ENCODE peak calls at places on chromosomes 6 and 20, in five cellular contexts. D, V, X, U and S are unnamed samples.

GRCh38 chr6:137241481-137242011 is 22.4 kb upstream of the IFNGR1 start:
- DNase-seq in V (no peak), U (no peak), D (no peak), X (no peak), S (no peak)

GRCh38 chr6:124962617-124963415 is 579 bp downstream of the RNF217 start:
- DNase-seq in D (no peak), V (no peak), U (no peak), X (no peak), S (peak)

GRCh38 chr6:163780993-163781392 is 366.5 kb downstream of the QKI start:
- DNase-seq in V (no peak), D (peak), X (no peak), U (no peak), S (no peak)

GRCh38 chr20:45313943-45314342 is 5.8 kb upstream of the MATN4 start:
- DNase-seq in X (no peak), D (no peak), U (no peak), V (no peak), S (no peak)

GRCh38 chr6:163405412-163406309 is 8.9 kb upstream of the QKI start:
- DNase-seq in D (peak), V (peak), X (no peak), U (no peak), S (peak)

GRCh38 chr6:68114648-68115047 is 520.4 kb upstream of the ADGRB3 start:
- DNase-seq in X (no peak), V (no peak), D (no peak), U (no peak), S (no peak)

GRCh38 chr6:12578751-12579150 is 137.8 kb upstream of the PHACTR1 start:
- DNase-seq in D (no peak), X (no peak), U (no peak), V (no peak), S (no peak)

GRCh38 chr6:35708585-35708984 is 19.9 kb upstream of the FKBP5 start:
- DNase-seq in U (no peak), D (no peak), V (no peak), X (no peak), S (no peak)

GRCh38 chr6:91094341-91094740 is 507.5 kb upstream of the MAP3K7 start:
- DNase-seq in V (no peak), X (no peak), D (no peak), U (no peak), S (no peak)

GRCh38 chr20:51456511-51457280 is 85.8 kb downstream of the NFATC2 start:
- DNase-seq in U (no peak), V (no peak), X (no peak), D (peak), S (peak)